ENCODE peak calls at places on chromosomes 16 and 17, in ten cellular contexts. U is heart left ventricle, Z is esophagus squamous epithelium, G is IMR-90, Q is endothelial cell of umbilical vein, T is breast epithelium, J is Peyer's patch, C is sigmoid colon, F is suprapubic skin, L is stomach. E is an unnamed sample.

GRCh38 chr17:44297975-44298374 is 10.4 kb upstream of the RUNDC3A start:
- DNase-seq in U (no peak), Z (no peak), G (no peak), Q (no peak), T (no peak), J (no peak), C (no peak), F (no peak), L (no peak), E (no peak)

GRCh38 chr16:74264806-74265205 is 31.8 kb upstream of the PSMD7 start:
- DNase-seq in U (no peak), Z (no peak), G (no peak), Q (no peak), T (no peak), J (no peak), C (no peak), F (no peak), L (no peak), E (no peak)

GRCh38 chr16:88542231-88542630 is 28.0 kb upstream of the ZC3H18 start:
- DNase-seq in U (no peak), Z (no peak), G (no peak), Q (no peak), T (no peak), J (no peak), C (no peak), F (no peak), L (no peak), E (no peak)

GRCh38 chr16:87240211-87241134 is 76.7 kb downstream of the C16orf95 start:
- DNase-seq in U (no peak), Z (no peak), G (peak; percentile 21), Q (no peak), T (no peak), J (no peak), C (no peak), F (no peak), L (no peak), E (no peak)

GRCh38 chr17:57142925-57143324 is 57.9 kb downstream of the AKAP1 start:
- DNase-seq in U (no peak), Z (no peak), G (no peak), Q (no peak), T (no peak), J (peak; percentile 56), C (no peak), F (no peak), L (no peak), E (no peak)

GRCh38 chr17:77926967-77927366 is 31.5 kb upstream of the TNRC6C start:
- DNase-seq in U (no peak), Z (no peak), G (no peak), Q (no peak), T (no peak), J (no peak), C (peak; percentile 5), F (no peak), L (no peak), E (no peak)

GRCh38 chr17:32528825-32529224 is 42.0 kb downstream of the CDK5R1 start:
- DNase-seq in U (no peak), Z (no peak), G (no peak), Q (no peak), T (no peak), J (no peak), C (no peak), F (no peak), L (no peak), E (no peak)

GRCh38 chr17:1800240-1800639 is 29.5 kb downstream of the SMYD4 start:
- DNase-seq in U (peak; percentile 62), Z (no peak), G (no peak), Q (no peak), T (peak; percentile 17), J (no peak), C (no peak), F (no peak), L (no peak), E (no peak)

GRCh38 chr16:69085032-69085695 is 20.3 kb upstream of the HAS3 start:
- DNase-seq in U (no peak), Z (no peak), G (no peak), Q (no peak), T (no peak), J (no peak), C (no peak), F (no peak), L (no peak), E (no peak)

GRCh38 chr16:67805718-67806427 is 487 bp downstream of the RANBP10 start:
- DNase-seq in U (peak; percentile 45), Z (no peak), G (no peak), Q (no peak), T (no peak), J (no peak), C (no peak), F (no peak), L (no peak), E (no peak)

GRCh38 chr17:46008591-46008990 is 9.5 kb downstream of the STH start:
- DNase-seq in U (no peak), Z (no peak), G (no peak), Q (no peak), T (no peak), J (no peak), C (no peak), F (no peak), L (no peak), E (no peak)

GRCh38 chr16:8641671-8642070 is 20.2 kb downstream of the METTL22 start:
- DNase-seq in U (no peak), Z (no peak), G (no peak), Q (no peak), T (no peak), J (no peak), C (no peak), F (no peak), L (no peak), E (no peak)

GRCh38 chr16:4179020-4179419 is 62.8 kb upstream of the ADCY9 start:
- DNase-seq in U (no peak), Z (no peak), G (peak; percentile 54), Q (no peak), T (peak; percentile 66), J (no peak), C (no peak), F (peak; percentile 78), L (no peak), E (no peak)

GRCh38 chr17:50697076-50697475 is 10.6 kb downstream of the ANKRD40 start:
- DNase-seq in U (no peak), Z (no peak), G (no peak), Q (no peak), T (no peak), J (no peak), C (peak; percentile 21), F (no peak), L (no peak), E (no peak)

GRCh38 chr16:11630230-11631056 is 37.8 kb upstream of the SNN start:
- DNase-seq in U (no peak), Z (no peak), G (no peak), Q (no peak), T (no peak), J (no peak), C (no peak), F (no peak), L (no peak), E (no peak)

GRCh38 chr16:49932943-49933342 is 77.0 kb upstream of the ZNF423 start:
- DNase-seq in U (peak; percentile 42), Z (no peak), G (peak; percentile 11), Q (no peak), T (no peak), J (no peak), C (peak; percentile 60), F (no peak), L (no peak), E (no peak)

GRCh38 chr16:82788225-82788624 is 161.5 kb downstream of the CDH13 start:
- DNase-seq in U (no peak), Z (no peak), G (no peak), Q (no peak), T (no peak), J (no peak), C (no peak), F (no peak), L (no peak), E (no peak)

GRCh38 chr16:82783933-82784566 is 157.3 kb downstream of the CDH13 start:
- DNase-seq in U (no peak), Z (no peak), G (no peak), Q (no peak), T (no peak), J (no peak), C (no peak), F (no peak), L (no peak), E (no peak)

GRCh38 chr16:82784567-82784956 is 157.8 kb downstream of the CDH13 start:
- DNase-seq in U (no peak), Z (no peak), G (no peak), Q (no peak), T (no peak), J (no peak), C (no peak), F (no peak), L (no peak), E (no peak)

GRCh38 chr16:82782715-82783251 is 156.0 kb downstream of the CDH13 start:
- DNase-seq in U (peak; percentile 43), Z (no peak), G (no peak), Q (peak; percentile 47), T (no peak), J (peak; percentile 60), C (no peak), F (peak; percentile 68), L (no peak), E (no peak)
- TF ChIP-seq POLR2A in U (no peak), Z (no peak), G (no peak), Q (no peak), T (no peak), J (no peak), C (no peak), F (no peak), L (no peak), E (no peak)

GRCh38 chr17:27083408-27084185 is 210.3 kb upstream of the WSB1 start:
- DNase-seq in U (no peak), Z (no peak), G (no peak), Q (no peak), T (no peak), J (no peak), C (no peak), F (no peak), L (no peak), E (no peak)
- H3K9me3 ChIP-seq in U (no peaks in the 10 kb centered on the region), Z (no peaks in the 10 kb centered on the region), G (peaks cover 9% of the 10 kb centered on the region), Q (peaks cover 1% of the 10 kb centered on the region), T (no peaks in the 10 kb centered on the region), J (no peaks in the 10 kb centered on the region), C (no peaks in the 10 kb centered on the region), F (no peaks in the 10 kb centered on the region), L (no peaks in the 10 kb centered on the region), E (no peaks in the 10 kb centered on the region)

GRCh38 chr17:76131692-76132573 is 9.1 kb downstream of the FOXJ1 start:
- DNase-seq in U (no peak), Z (no peak), G (no peak), Q (no peak), T (no peak), J (no peak), C (no peak), F (no peak), L (no peak), E (no peak)
- TF ChIP-seq POLR2A in U (no peak), Z (no peak), G (no peak), Q (no peak), T (no peak), J (no peak), C (no peak), F (no peak), L (no peak), E (no peak)

DNA sequence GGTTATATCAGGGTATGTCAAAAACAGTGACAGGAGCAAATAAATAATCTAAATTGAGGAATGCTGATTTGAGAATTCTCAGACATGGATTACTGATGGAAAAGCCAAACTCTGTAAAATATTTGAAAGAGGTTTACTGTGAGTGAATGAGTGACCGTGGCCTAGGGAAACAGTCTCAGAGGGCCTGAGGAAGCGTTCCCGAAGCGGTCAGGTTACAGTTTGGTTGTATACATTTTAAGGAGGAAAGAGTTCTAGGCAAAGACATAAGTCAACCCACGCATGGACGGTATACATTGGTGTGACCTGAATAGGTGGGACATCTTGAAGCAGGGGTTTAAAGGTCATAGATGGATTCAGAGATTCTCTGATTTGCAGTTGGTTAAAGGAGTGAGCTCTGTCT is 771.7 kb downstream of the KCNJ18 start:
- DNase-seq in U (no peak), Z (no peak), G (no peak), Q (no peak), T (no peak), J (no peak), C (no peak), F (no peak), L (no peak), E (no peak)
- H3K9me3 ChIP-seq in U (no peaks in the 10 kb centered on the region), Z (peaks cover 23% of the 10 kb centered on the region), G (peaks cover 34% of the 10 kb centered on the region), Q (peaks cover 4% of the 10 kb centered on the region), T (no peaks in the 10 kb centered on the region), J (peaks cover 9% of the 10 kb centered on the region), C (no peaks in the 10 kb centered on the region), F (peaks cover 10% of the 10 kb centered on the region), L (no peaks in the 10 kb centered on the region), E (peaks cover 16% of the 10 kb centered on the region)